ENCODE peak calls at places on chromosomes 2 and 18, in nine cellular contexts. R is AG09319; F is anterior cingulate cortex; G is activated T-helper 1 cell treated with Interleukin-2 at 50 U/mL for 16 hours; D is mesenteric fat pad; I is stimulated activated CD8-positive, alpha-beta memory T cell treated with anti-CD3 and anti-CD28 coated beads, Interleukin-15, amount 100 ng/mL, for 24 hours; W is RWPE1; X is activated CD4-positive, alpha-beta T cell treated with anti-CD3 and anti-CD28 coated beads, Interleukin-2, amount 50 U/mL, for 1 hour; L is C1 segment of cervical spinal cord. E is an unnamed sample.

GRCh38 chr2:14634885-14635871 is 2.7 kb downstream of the LRATD1 start:
- DNase-seq in G (no peak), F (peak; percentile 43), L (peak; percentile 56), I (no peak), W (peak; percentile 82), D (peak; percentile 91), R (no peak), X (no peak), E (peak; percentile 21)

GRCh38 chr2:196718796-196719564 is 79.5 kb downstream of the CCDC150 start:
- DNase-seq in F (no peak), G (no peak), I (no peak), W (no peak), L (no peak), R (peak; percentile 73), D (no peak), X (no peak), E (no peak)

GRCh38 chr2:221567809-221568208 is 4.3 kb downstream of the EPHA4 start:
- DNase-seq in G (no peak), I (no peak), L (no peak), D (no peak), F (no peak), X (no peak), R (no peak), W (no peak), E (no peak)

GRCh38 chr2:240717181-240717641 is 25.5 kb downstream of the AQP12A start:
- DNase-seq in G (no peak), R (no peak), D (no peak), I (no peak), X (no peak), L (no peak), W (no peak), F (no peak), E (no peak)

GRCh38 chr18:13658444-13659204 is 67.7 kb downstream of the FAM210A start:
- DNase-seq in F (no peak), D (no peak), X (no peak), R (no peak), W (no peak), I (no peak), L (no peak), G (no peak), E (no peak)

GRCh38 chr2:42830922-42831574 is 38.7 kb upstream of the HAAO start:
- DNase-seq in W (no peak), L (no peak), G (no peak), R (no peak), X (no peak), I (no peak), F (no peak), D (peak; percentile 39), E (no peak)

GRCh38 chr2:223580951-223581350 is 21.2 kb downstream of the SCG2 start:
- DNase-seq in W (peak; percentile 7), G (no peak), D (no peak), F (no peak), R (no peak), I (no peak), L (no peak), X (no peak), E (no peak)

GRCh38 chr2:219726916-219727315 is 99.5 kb downstream of the SLC4A3 start:
- DNase-seq in R (no peak), G (no peak), D (no peak), I (no peak), X (no peak), L (no peak), W (no peak), F (no peak), E (no peak)